ENCODE peak calls at places on chromosome 15, in five cellular contexts. One of them, this sample, is unnamed.

GRCh38 chr15:47266556-47266955 is 450.7 kb upstream of the SEMA6D start:
- DNase-seq in CD4-positive, alpha-beta memory T cell: no peak
- DNase-seq in CD8-positive, alpha-beta memory T cell: no peak
- DNase-seq in endodermal cell: no peak
- DNase-seq in upper lobe of left lung: no peak
- DNase-seq in this sample: no peak

GRCh38 chr15:22988811-22989210 is 8.6 kb upstream of the CYFIP1 start:
- DNase-seq in upper lobe of left lung: no peak
- DNase-seq in CD4-positive, alpha-beta memory T cell: no peak
- DNase-seq in endodermal cell: peak; percentile 24
- DNase-seq in CD8-positive, alpha-beta memory T cell: no peak
- DNase-seq in this sample: no peak

GRCh38 chr15:60017538-60018199 is 13.6 kb downstream of the FOXB1 start:
- DNase-seq in CD4-positive, alpha-beta memory T cell: no peak
- DNase-seq in CD8-positive, alpha-beta memory T cell: no peak
- DNase-seq in upper lobe of left lung: no peak
- DNase-seq in endodermal cell: no peak
- DNase-seq in this sample: no peak

GRCh38 chr15:89893696-89894450 is at the start of gene AP3S2:
- DNase-seq in upper lobe of left lung: peak; percentile 94
- DNase-seq in CD8-positive, alpha-beta memory T cell: peak; percentile 73
- DNase-seq in CD4-positive, alpha-beta memory T cell: peak; percentile 87
- DNase-seq in endodermal cell: peak; percentile 97
- DNase-seq in this sample: peak; percentile 96

GRCh38 chr15:33789141-33789540 is 179.2 kb upstream of the CHRM5 start:
- DNase-seq in endodermal cell: no peak
- DNase-seq in CD4-positive, alpha-beta memory T cell: no peak
- DNase-seq in CD8-positive, alpha-beta memory T cell: no peak
- DNase-seq in upper lobe of left lung: no peak
- DNase-seq in this sample: no peak

GRCh38 chr15:33581032-33581431 is 270.3 kb downstream of the RYR3 start:
- DNase-seq in CD4-positive, alpha-beta memory T cell: no peak
- DNase-seq in endodermal cell: no peak
- DNase-seq in CD8-positive, alpha-beta memory T cell: no peak
- DNase-seq in upper lobe of left lung: no peak
- DNase-seq in this sample: no peak

GRCh38 chr15:20340331-20340811 is 201.2 kb downstream of the GOLGA6L6 start:
- DNase-seq in upper lobe of left lung: peak; percentile 95
- DNase-seq in CD8-positive, alpha-beta memory T cell: no peak
- DNase-seq in endodermal cell: peak; percentile 77
- DNase-seq in CD4-positive, alpha-beta memory T cell: no peak
- DNase-seq in this sample: peak; percentile 32

GRCh38 chr15:86164222-86164898 is 84.7 kb downstream of the AGBL1 start:
- DNase-seq in CD8-positive, alpha-beta memory T cell: no peak
- DNase-seq in endodermal cell: no peak
- DNase-seq in upper lobe of left lung: no peak
- DNase-seq in CD4-positive, alpha-beta memory T cell: no peak
- DNase-seq in this sample: no peak

GRCh38 chr15:39787479-39787878 is 4.8 kb upstream of the FSIP1 start:
- DNase-seq in CD8-positive, alpha-beta memory T cell: no peak
- DNase-seq in upper lobe of left lung: no peak
- DNase-seq in endodermal cell: peak; percentile 70
- DNase-seq in CD4-positive, alpha-beta memory T cell: no peak
- DNase-seq in this sample: no peak

GRCh38 chr15:26891448-26891881 is 24.6 kb downstream of the GABRA5 start:
- DNase-seq in CD4-positive, alpha-beta memory T cell: no peak
- DNase-seq in endodermal cell: peak; percentile 95
- DNase-seq in upper lobe of left lung: no peak
- DNase-seq in CD8-positive, alpha-beta memory T cell: no peak
- DNase-seq in this sample: peak; percentile 60

GRCh38 chr15:88250826-88251225 is 5.7 kb downstream of the NTRK3 start:
- DNase-seq in endodermal cell: no peak
- DNase-seq in upper lobe of left lung: no peak
- DNase-seq in CD8-positive, alpha-beta memory T cell: no peak
- DNase-seq in CD4-positive, alpha-beta memory T cell: no peak
- DNase-seq in this sample: no peak

GRCh38 chr15:38867556-38867955 is 302.9 kb upstream of the RASGRP1 start:
- DNase-seq in CD8-positive, alpha-beta memory T cell: no peak
- DNase-seq in CD4-positive, alpha-beta memory T cell: no peak
- DNase-seq in upper lobe of left lung: no peak
- DNase-seq in endodermal cell: no peak
- DNase-seq in this sample: no peak

GRCh38 chr15:29331669-29332068 is 62.0 kb upstream of the NSMCE3 start:
- DNase-seq in CD4-positive, alpha-beta memory T cell: no peak
- DNase-seq in endodermal cell: no peak
- DNase-seq in upper lobe of left lung: no peak
- DNase-seq in CD8-positive, alpha-beta memory T cell: no peak
- DNase-seq in this sample: no peak

GRCh38 chr15:89326316-89326715 is 8.3 kb downstream of the POLG start:
- DNase-seq in CD4-positive, alpha-beta memory T cell: no peak
- DNase-seq in CD8-positive, alpha-beta memory T cell: no peak
- DNase-seq in upper lobe of left lung: no peak
- DNase-seq in endodermal cell: no peak
- DNase-seq in this sample: peak; percentile 8

GRCh38 chr15:101480613-101481380 is 8.7 kb downstream of the PCSK6 start:
- DNase-seq in CD4-positive, alpha-beta memory T cell: no peak
- DNase-seq in endodermal cell: peak; percentile 35
- DNase-seq in CD8-positive, alpha-beta memory T cell: no peak
- DNase-seq in upper lobe of left lung: peak; percentile 48
- DNase-seq in this sample: no peak

GRCh38 chr15:90557147-90557546 is 27.4 kb downstream of the CRTC3 start:
- DNase-seq in CD4-positive, alpha-beta memory T cell: no peak
- DNase-seq in upper lobe of left lung: no peak
- DNase-seq in endodermal cell: no peak
- DNase-seq in CD8-positive, alpha-beta memory T cell: no peak
- DNase-seq in this sample: no peak

GRCh38 chr15:50141856-50142255 is 22.8 kb upstream of the ATP8B4 start:
- DNase-seq in CD8-positive, alpha-beta memory T cell: no peak
- DNase-seq in endodermal cell: no peak
- DNase-seq in CD4-positive, alpha-beta memory T cell: no peak
- DNase-seq in upper lobe of left lung: no peak
- DNase-seq in this sample: no peak

GRCh38 chr15:98160236-98160635 is 199.7 kb downstream of the ARRDC4 start:
- DNase-seq in CD4-positive, alpha-beta memory T cell: peak; percentile 38
- DNase-seq in upper lobe of left lung: no peak
- DNase-seq in endodermal cell: no peak
- DNase-seq in CD8-positive, alpha-beta memory T cell: no peak
- DNase-seq in this sample: peak; percentile 15

GRCh38 chr15:94584833-94585244 is 353.5 kb downstream of the MCTP2 start:
- DNase-seq in CD4-positive, alpha-beta memory T cell: peak; percentile 45
- DNase-seq in endodermal cell: no peak
- DNase-seq in upper lobe of left lung: no peak
- DNase-seq in CD8-positive, alpha-beta memory T cell: no peak
- DNase-seq in this sample: no peak

GRCh38 chr15:95025924-95026728 is 794.8 kb downstream of the MCTP2 start:
- DNase-seq in upper lobe of left lung: no peak
- DNase-seq in CD4-positive, alpha-beta memory T cell: no peak
- DNase-seq in endodermal cell: peak; percentile 89
- DNase-seq in CD8-positive, alpha-beta memory T cell: no peak
- DNase-seq in this sample: no peak

GRCh38 chr15:90101969-90102890 is at the start of gene IDH2:
- DNase-seq in endodermal cell: peak; percentile 92
- DNase-seq in CD8-positive, alpha-beta memory T cell: peak; percentile 67
- DNase-seq in upper lobe of left lung: peak; percentile 97
- DNase-seq in CD4-positive, alpha-beta memory T cell: peak; percentile 82
- DNase-seq in this sample: peak; percentile 85

GRCh38 chr15:48354694-48355303 is 23.6 kb downstream of the DUT start:
- DNase-seq in endodermal cell: no peak
- DNase-seq in upper lobe of left lung: no peak
- DNase-seq in CD4-positive, alpha-beta memory T cell: no peak
- DNase-seq in CD8-positive, alpha-beta memory T cell: no peak
- DNase-seq in this sample: no peak
- H3K4me3 ChIP-seq in endodermal cell: no peak overlapping the region
- H3K4me3 ChIP-seq in upper lobe of left lung: no peak overlapping the region
- H3K4me3 ChIP-seq in CD4-positive, alpha-beta memory T cell: no peak overlapping the region
- H3K4me3 ChIP-seq in CD8-positive, alpha-beta memory T cell: no peak overlapping the region
- H3K4me3 ChIP-seq in this sample: no peak overlapping the region

GRCh38 chr15:63010920-63011693 is 31.4 kb upstream of the TPM1 start:
- DNase-seq in endodermal cell: no peak
- DNase-seq in upper lobe of left lung: no peak
- DNase-seq in CD4-positive, alpha-beta memory T cell: no peak
- DNase-seq in CD8-positive, alpha-beta memory T cell: no peak
- DNase-seq in this sample: no peak
- H3K4me1 ChIP-seq in endodermal cell: no peaks in the 10 kb centered on the region
- H3K4me1 ChIP-seq in upper lobe of left lung: no peaks in the 10 kb centered on the region
- H3K4me1 ChIP-seq in CD4-positive, alpha-beta memory T cell: no peaks in the 10 kb centered on the region
- H3K4me1 ChIP-seq in CD8-positive, alpha-beta memory T cell: no peaks in the 10 kb centered on the region
- H3K4me1 ChIP-seq in this sample: peaks cover 16% of the 10 kb centered on the region

GRCh38 chr15:73599934-73600333 is 33.3 kb downstream of the NPTN start:
- DNase-seq in CD4-positive, alpha-beta memory T cell: no peak
- DNase-seq in upper lobe of left lung: no peak
- DNase-seq in endodermal cell: no peak
- DNase-seq in CD8-positive, alpha-beta memory T cell: no peak
- DNase-seq in this sample: no peak

GRCh38 chr15:73600413-73601050 is 32.7 kb downstream of the NPTN start:
- DNase-seq in upper lobe of left lung: no peak
- DNase-seq in CD4-positive, alpha-beta memory T cell: no peak
- DNase-seq in endodermal cell: no peak
- DNase-seq in CD8-positive, alpha-beta memory T cell: no peak
- DNase-seq in this sample: no peak

GRCh38 chr15:73602992-73603391 is 30.2 kb downstream of the NPTN start:
- DNase-seq in upper lobe of left lung: no peak
- DNase-seq in CD8-positive, alpha-beta memory T cell: no peak
- DNase-seq in endodermal cell: no peak
- DNase-seq in CD4-positive, alpha-beta memory T cell: no peak
- DNase-seq in this sample: no peak

GRCh38 chr15:73602444-73602843 is 30.7 kb downstream of the NPTN start:
- DNase-seq in upper lobe of left lung: no peak
- DNase-seq in CD4-positive, alpha-beta memory T cell: no peak
- DNase-seq in endodermal cell: no peak
- DNase-seq in CD8-positive, alpha-beta memory T cell: no peak
- DNase-seq in this sample: no peak

DNA sequence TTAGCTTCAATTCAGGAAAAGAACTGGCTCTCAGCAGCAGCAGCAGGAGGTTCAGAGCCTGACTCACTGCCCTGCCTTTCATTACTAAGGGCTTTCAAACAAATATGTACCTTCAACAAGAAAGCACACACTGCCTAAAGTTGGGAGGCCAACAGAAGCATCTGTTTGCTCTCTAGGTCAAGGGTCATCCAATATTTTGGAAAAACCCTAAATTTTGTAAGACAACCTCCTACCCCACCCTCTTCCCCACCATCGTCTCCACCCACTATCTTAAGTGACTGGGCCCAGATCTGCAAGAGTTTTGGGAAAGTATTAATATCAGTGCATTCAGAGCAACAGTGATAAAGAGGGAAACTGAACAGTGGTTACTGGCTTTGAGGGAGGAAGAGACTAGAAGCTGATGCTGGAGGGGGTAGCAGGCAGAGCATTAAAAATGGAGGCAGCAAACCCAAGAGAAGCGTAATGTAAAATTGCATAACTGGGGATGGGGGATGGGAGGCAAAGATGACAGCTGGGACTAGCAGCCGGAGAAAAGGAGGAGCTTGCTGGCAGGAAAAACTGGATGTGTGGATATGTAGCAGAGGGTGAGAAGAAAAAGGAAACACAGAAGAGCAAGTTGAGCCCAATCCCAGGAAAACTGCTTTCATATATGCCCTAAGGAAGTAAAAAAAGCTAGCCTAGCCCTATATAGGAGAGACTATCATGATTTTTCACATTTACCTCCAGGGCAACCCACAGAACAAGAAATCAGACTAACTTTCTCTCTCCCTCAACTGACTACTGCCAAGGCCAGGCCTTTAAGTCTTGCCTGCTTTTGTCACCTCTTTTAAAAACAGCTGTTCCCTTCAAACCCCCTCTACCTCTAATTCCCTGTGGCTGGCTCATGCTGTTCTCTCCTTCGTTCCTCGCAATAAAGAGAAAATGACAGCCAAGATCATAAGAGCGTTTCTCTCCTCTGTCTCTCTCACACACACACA is 31.5 kb downstream of the NPTN start:
- DNase-seq in endodermal cell: no peak
- DNase-seq in CD8-positive, alpha-beta memory T cell: no peak
- DNase-seq in upper lobe of left lung: no peak
- DNase-seq in CD4-positive, alpha-beta memory T cell: no peak
- DNase-seq in this sample: peak; percentile 63
- H3K4me3 ChIP-seq in endodermal cell: no peak overlapping the region
- H3K4me3 ChIP-seq in CD8-positive, alpha-beta memory T cell: no peak overlapping the region
- H3K4me3 ChIP-seq in upper lobe of left lung: no peak overlapping the region
- H3K4me3 ChIP-seq in CD4-positive, alpha-beta memory T cell: no peak overlapping the region
- H3K4me3 ChIP-seq in this sample: no peak overlapping the region

DNA sequence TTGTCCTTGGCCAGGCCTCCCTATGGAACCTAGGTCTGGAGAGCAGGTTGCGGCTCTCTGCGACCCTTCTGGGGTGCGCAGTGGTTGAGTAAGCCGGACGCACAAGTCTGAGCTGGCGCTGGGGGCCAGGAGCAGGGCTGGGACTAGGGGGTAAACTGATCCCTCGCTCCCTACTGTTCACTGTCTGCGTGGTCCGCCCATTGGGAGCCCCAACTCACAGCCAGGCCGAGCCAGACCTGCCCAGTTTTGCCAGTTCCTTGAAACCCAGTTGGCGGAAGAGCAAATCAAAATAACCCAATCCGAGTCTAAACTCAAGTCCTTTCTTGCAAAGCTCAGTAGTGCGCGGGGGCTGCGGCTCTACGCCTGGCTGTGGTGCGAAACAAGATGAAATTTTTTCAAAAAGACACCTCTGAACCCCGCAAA is 17.5 kb downstream of the RGMA start:
- DNase-seq in endodermal cell: peak; percentile 76
- DNase-seq in upper lobe of left lung: peak; percentile 67
- DNase-seq in CD4-positive, alpha-beta memory T cell: no peak
- DNase-seq in CD8-positive, alpha-beta memory T cell: no peak
- DNase-seq in this sample: no peak
- H3K4me1 ChIP-seq in endodermal cell: peaks cover 15% of the 10 kb centered on the region
- H3K4me1 ChIP-seq in upper lobe of left lung: peaks cover 18% of the 10 kb centered on the region
- H3K4me1 ChIP-seq in CD4-positive, alpha-beta memory T cell: peaks cover 18% of the 10 kb centered on the region
- H3K4me1 ChIP-seq in CD8-positive, alpha-beta memory T cell: peaks cover 8% of the 10 kb centered on the region
- H3K4me1 ChIP-seq in this sample: peaks cover 14% of the 10 kb centered on the region

GRCh38 chr15:63551400-63551799 is 45.8 kb upstream of the FBXL22 start:
- DNase-seq in upper lobe of left lung: no peak
- DNase-seq in CD8-positive, alpha-beta memory T cell: no peak
- DNase-seq in endodermal cell: no peak
- DNase-seq in CD4-positive, alpha-beta memory T cell: no peak
- DNase-seq in this sample: peak; percentile 54

GRCh38 chr15:63555520-63555919 is 41.7 kb upstream of the FBXL22 start:
- DNase-seq in upper lobe of left lung: no peak
- DNase-seq in CD4-positive, alpha-beta memory T cell: no peak
- DNase-seq in CD8-positive, alpha-beta memory T cell: no peak
- DNase-seq in endodermal cell: no peak
- DNase-seq in this sample: no peak

GRCh38 chr15:63556246-63556645 is 40.9 kb upstream of the FBXL22 start:
- DNase-seq in CD8-positive, alpha-beta memory T cell: no peak
- DNase-seq in upper lobe of left lung: no peak
- DNase-seq in CD4-positive, alpha-beta memory T cell: no peak
- DNase-seq in endodermal cell: no peak
- DNase-seq in this sample: no peak

GRCh38 chr15:63554337-63554927 is 42.8 kb upstream of the FBXL22 start:
- DNase-seq in upper lobe of left lung: no peak
- DNase-seq in endodermal cell: no peak
- DNase-seq in CD8-positive, alpha-beta memory T cell: no peak
- DNase-seq in CD4-positive, alpha-beta memory T cell: no peak
- DNase-seq in this sample: no peak

GRCh38 chr15:63553388-63553791 is 43.8 kb upstream of the FBXL22 start:
- DNase-seq in endodermal cell: no peak
- DNase-seq in CD4-positive, alpha-beta memory T cell: no peak
- DNase-seq in CD8-positive, alpha-beta memory T cell: no peak
- DNase-seq in upper lobe of left lung: no peak
- DNase-seq in this sample: peak; percentile 79
- H3K4me3 ChIP-seq in endodermal cell: no peak overlapping the region
- H3K4me3 ChIP-seq in CD4-positive, alpha-beta memory T cell: no peak overlapping the region
- H3K4me3 ChIP-seq in CD8-positive, alpha-beta memory T cell: no peak overlapping the region
- H3K4me3 ChIP-seq in upper lobe of left lung: no peak overlapping the region
- H3K4me3 ChIP-seq in this sample: no peak overlapping the region

This sample was measured in body of pancreas.